ENCODE peak calls at places on chromosome 22, in six cellular contexts. Q, B, R, T, O and K are unnamed samples.

GRCh38 chr22:20062766-20063083 is 17.3 kb upstream of the DGCR8 start:
- DNase-seq in Q (no peak), B (no peak), R (no peak), T (no peak), O (no peak), K (no peak)

GRCh38 chr22:37563153-37564081 is 3.1 kb downstream of the CDC42EP1 start:
- DNase-seq in Q (no peak), B (no peak), R (peak), T (peak), O (no peak), K (no peak)

GRCh38 chr22:40603088-40603605 is 33.4 kb downstream of the MRTFA start:
- DNase-seq in Q (no peak), B (no peak), R (no peak), T (peak), O (peak), K (no peak)

GRCh38 chr22:27226666-27227065 is 569.3 kb downstream of the MIAT start:
- DNase-seq in Q (no peak), B (no peak), R (no peak), T (no peak), O (no peak), K (no peak)

GRCh38 chr22:42780070-42780540 is 59.4 kb upstream of the A4GALT start:
- DNase-seq in Q (peak), B (peak), R (peak), T (peak), O (peak), K (peak)

GRCh38 chr22:47189056-47189916 is 426.8 kb downstream of the TBC1D22A start:
- DNase-seq in Q (no peak), B (no peak), R (peak), T (no peak), O (no peak), K (no peak)

GRCh38 chr22:22228421-22228820 is 16.2 kb upstream of the VPREB1 start:
- DNase-seq in Q (no peak), B (no peak), R (no peak), T (no peak), O (no peak), K (no peak)

GRCh38 chr22:39426380-39427043 is 26.9 kb downstream of the TAB1 start:
- DNase-seq in Q (no peak), B (no peak), R (no peak), T (no peak), O (no peak), K (no peak)

GRCh38 chr22:25113316-25113721 is 86.3 kb upstream of the CRYBB3 start:
- DNase-seq in Q (no peak), B (no peak), R (peak), T (no peak), O (no peak), K (no peak)

GRCh38 chr22:44567846-44568493 is 69.9 kb upstream of the RTL6 start:
- DNase-seq in Q (no peak), B (peak), R (peak), T (no peak), O (peak), K (peak)

GRCh38 chr22:42881982-42882656 is 25.0 kb upstream of the ARFGAP3 start:
- DNase-seq in Q (no peak), B (no peak), R (peak), T (no peak), O (no peak), K (peak)

GRCh38 chr22:32652609-32653008 is 148.9 kb upstream of the TIMP3 start:
- DNase-seq in Q (no peak), B (no peak), R (no peak), T (no peak), O (no peak), K (no peak)

GRCh38 chr22:20464096-20464614 is 26.5 kb upstream of the SCARF2 start:
- DNase-seq in Q (no peak), B (peak), R (no peak), T (no peak), O (no peak), K (no peak)

GRCh38 chr22:37802310-37803194 is 5.2 kb upstream of the GCAT start:
- DNase-seq in Q (no peak), B (no peak), R (peak), T (no peak), O (no peak), K (peak)

GRCh38 chr22:36052505-36052941 is 23.9 kb upstream of the RBFOX2 start:
- DNase-seq in Q (no peak), B (no peak), R (peak), T (peak), O (peak), K (no peak)

GRCh38 chr22:25120093-25120561 is 79.5 kb upstream of the CRYBB3 start:
- DNase-seq in Q (peak), B (no peak), R (peak), T (peak), O (peak), K (peak)

GRCh38 chr22:31332010-31332409 is 14.1 kb downstream of the PATZ1 start:
- DNase-seq in Q (no peak), B (no peak), R (no peak), T (no peak), O (no peak), K (no peak)

GRCh38 chr22:48486163-48486957 is 1341.3 kb downstream of the BRD1 start:
- DNase-seq in Q (no peak), B (no peak), R (no peak), T (no peak), O (no peak), K (no peak)